ENCODE peak calls at places on chromosomes 7 and 10, in eight cellular contexts. J is AG09309, V is GM04504, X is mesothelial cell of epicardium, Y is ELR, Z is NCI-H1092 treated with DMSO at 0.1 percent for 48 hours, D is PC-3, H is anterior cingulate cortex. F is an unnamed sample.

GRCh38 chr7:25360471-25360870 is 132.2 kb upstream of the NPVF start:
- DNase-seq in J (no peak), V (no peak), X (no peak), Y (no peak), Z (peak), D (no peak), H (no peak), F (no peak)

GRCh38 chr7:150514748-150515222 is at the start of gene GIMAP7:
- DNase-seq in J (no peak), V (no peak), X (no peak), Y (no peak), Z (no peak), D (no peak), H (no peak), F (no peak)

GRCh38 chr7:2958416-2959342 is 85.0 kb downstream of the CARD11 start:
- DNase-seq in J (no peak), V (no peak), X (no peak), Y (no peak), Z (no peak), D (no peak), H (no peak), F (no peak)

GRCh38 chr7:94492601-94493000 is 17.0 kb upstream of the CASD1 start:
- DNase-seq in J (no peak), V (no peak), X (no peak), Y (no peak), Z (no peak), D (peak), H (no peak), F (no peak)

GRCh38 chr10:48623607-48624132 is 18.8 kb upstream of the ARHGAP22 start:
- DNase-seq in J (no peak), V (no peak), X (no peak), Y (no peak), Z (no peak), D (no peak), H (no peak), F (no peak)

GRCh38 chr7:139895141-139895829 is 66.2 kb downstream of the TBXAS1 start:
- DNase-seq in J (no peak), V (no peak), X (no peak), Y (no peak), Z (no peak), D (no peak), H (no peak), F (no peak)

GRCh38 chr10:118841881-118842605 is 87.3 kb upstream of the CACUL1 start:
- DNase-seq in J (no peak), V (no peak), X (no peak), Y (no peak), Z (no peak), D (no peak), H (no peak), F (no peak)

GRCh38 chr7:30970594-30971094 is 6.9 kb downstream of the GHRHR start:
- DNase-seq in J (no peak), V (no peak), X (no peak), Y (no peak), Z (peak), D (peak), H (no peak), F (no peak)

GRCh38 chr10:127349737-127350136 is 153.3 kb upstream of the INSYN2A start:
- DNase-seq in J (no peak), V (no peak), X (no peak), Y (no peak), Z (no peak), D (no peak), H (no peak), F (no peak)

GRCh38 chr7:815284-816216 is 16.7 kb upstream of the SUN1 start:
- DNase-seq in J (no peak), V (no peak), X (peak), Y (peak), Z (peak), D (peak), H (peak), F (no peak)

GRCh38 chr7:106863216-106863997 is 1.7 kb upstream of the PIK3CG start:
- DNase-seq in J (no peak), V (no peak), X (no peak), Y (no peak), Z (no peak), D (no peak), H (no peak), F (no peak)

GRCh38 chr7:135653285-135654080 is 8.8 kb upstream of the STMP1 start:
- DNase-seq in J (no peak), V (no peak), X (no peak), Y (no peak), Z (peak), D (no peak), H (no peak), F (no peak)

GRCh38 chr10:75229961-75230360 is 5.8 kb downstream of the COMTD1 start:
- DNase-seq in J (no peak), V (no peak), X (no peak), Y (peak), Z (no peak), D (peak), H (no peak), F (no peak)

GRCh38 chr7:30348083-30348560 is 63.7 kb downstream of the ZNRF2 start:
- DNase-seq in J (peak), V (peak), X (no peak), Y (peak), Z (no peak), D (peak), H (no peak), F (peak)

GRCh38 chr7:143485091-143485490 is 7.4 kb downstream of the TAS2R41 start:
- DNase-seq in J (no peak), V (no peak), X (no peak), Y (no peak), Z (no peak), D (no peak), H (no peak), F (no peak)

GRCh38 chr7:101589976-101590662 is 39.0 kb downstream of the MYL10 start:
- DNase-seq in J (no peak), V (no peak), X (no peak), Y (no peak), Z (no peak), D (no peak), H (no peak), F (peak)

GRCh38 chr7:107043916-107044346 is 574 bp upstream of the PRKAR2B start:
- DNase-seq in J (no peak), V (no peak), X (no peak), Y (no peak), Z (no peak), D (no peak), H (no peak), F (no peak)

GRCh38 chr7:34759477-34760125 is 101.6 kb downstream of the NPSR1 start:
- DNase-seq in J (peak), V (peak), X (no peak), Y (peak), Z (peak), D (peak), H (no peak), F (peak)

GRCh38 chr10:18381679-18382078 is 241.5 kb downstream of the CACNB2 start:
- DNase-seq in J (no peak), V (no peak), X (no peak), Y (no peak), Z (no peak), D (no peak), H (no peak), F (no peak)

GRCh38 chr10:106711313-106711906 is 453.1 kb downstream of the SORCS1 start:
- DNase-seq in J (no peak), V (no peak), X (no peak), Y (peak), Z (no peak), D (peak), H (peak), F (peak)

GRCh38 chr7:55285665-55286064 is 79.5 kb upstream of the LANCL2 start:
- DNase-seq in J (no peak), V (no peak), X (no peak), Y (no peak), Z (no peak), D (no peak), H (no peak), F (no peak)

GRCh38 chr10:98563811-98564210 is 117.1 kb upstream of the HPS1 start:
- DNase-seq in J (no peak), V (no peak), X (no peak), Y (no peak), Z (no peak), D (no peak), H (no peak), F (no peak)

GRCh38 chr10:260819-261429 is 125.7 kb downstream of the ZMYND11 start:
- DNase-seq in J (no peak), V (no peak), X (no peak), Y (no peak), Z (no peak), D (no peak), H (no peak), F (no peak)

GRCh38 chr10:118332247-118332646 is 9.9 kb downstream of the FAM204A start:
- DNase-seq in J (no peak), V (no peak), X (no peak), Y (peak), Z (no peak), D (no peak), H (no peak), F (no peak)

GRCh38 chr10:104277785-104278184 is 8.8 kb downstream of the GSTO2 start:
- DNase-seq in J (no peak), V (no peak), X (no peak), Y (no peak), Z (peak), D (peak), H (no peak), F (no peak)

GRCh38 chr7:127346575-127347256 is 45.8 kb downstream of the ZNF800 start:
- DNase-seq in J (no peak), V (no peak), X (no peak), Y (no peak), Z (no peak), D (no peak), H (no peak), F (no peak)

GRCh38 chr7:121076350-121077164 is 88.0 kb downstream of the CPED1 start:
- DNase-seq in J (no peak), V (no peak), X (no peak), Y (peak), Z (no peak), D (peak), H (no peak), F (peak)

GRCh38 chr10:69716711-69717560 is 84.8 kb upstream of the COL13A1 start:
- DNase-seq in J (no peak), V (no peak), X (peak), Y (peak), Z (peak), D (peak), H (peak), F (peak)

GRCh38 chr10:106917452-106918055 is 247.0 kb downstream of the SORCS1 start:
- DNase-seq in J (no peak), V (no peak), X (no peak), Y (no peak), Z (no peak), D (no peak), H (no peak), F (no peak)

GRCh38 chr10:88249450-88249849 is 333.7 kb downstream of the RNLS start:
- DNase-seq in J (no peak), V (no peak), X (no peak), Y (peak), Z (no peak), D (no peak), H (no peak), F (peak)

GRCh38 chr10:17607603-17608332 is 9.4 kb downstream of the HACD1 start:
- DNase-seq in J (no peak), V (peak), X (no peak), Y (peak), Z (peak), D (peak), H (no peak), F (peak)

GRCh38 chr10:112246-112645 is 23.0 kb upstream of the ZMYND11 start:
- DNase-seq in J (no peak), V (no peak), X (no peak), Y (peak), Z (no peak), D (peak), H (no peak), F (peak)

GRCh38 chr10:35265435-35265834 is 70.9 kb upstream of the CCNY start:
- DNase-seq in J (no peak), V (no peak), X (no peak), Y (no peak), Z (no peak), D (no peak), H (no peak), F (no peak)

GRCh38 chr7:17056491-17057142 is 174.8 kb upstream of the AGR3 start:
- DNase-seq in J (no peak), V (no peak), X (no peak), Y (peak), Z (no peak), D (peak), H (no peak), F (peak)

GRCh38 chr10:93124580-93125318 is 51.1 kb downstream of the CYP26A1 start:
- DNase-seq in J (no peak), V (no peak), X (no peak), Y (no peak), Z (no peak), D (no peak), H (no peak), F (no peak)

GRCh38 chr7:130409067-130409721 is 28.9 kb downstream of the CPA1 start:
- DNase-seq in J (no peak), V (no peak), X (no peak), Y (no peak), Z (peak), D (no peak), H (no peak), F (no peak)

GRCh38 chr7:155809947-155810606 is 2.2 kb downstream of the SHH start:
- DNase-seq in J (no peak), V (no peak), X (no peak), Y (no peak), Z (no peak), D (no peak), H (no peak), F (no peak)

F was measured in mammary epithelial cell.